ENCODE peak calls at places on chromosome 12, in six cellular contexts. One of them, this sample, is unnamed. For H3K4me1, the result is how much of the 10 kb centered on the place peaks cover.

GRCh38 chr12:46562625-46563228 is 190.2 kb upstream of the SLC38A2 start:
- DNase-seq in left ventricle myocardium inferior: no peak
- DNase-seq in left lung: no peak
- DNase-seq in fibroblast of lung: peak
- DNase-seq in neural progenitor cell: no peak
- DNase-seq in lung: no peak
- DNase-seq in this sample: no peak

GRCh38 chr12:64098709-64099354 is 123.3 kb downstream of the KICS2 start:
- DNase-seq in left ventricle myocardium inferior: no peak
- DNase-seq in left lung: no peak
- DNase-seq in fibroblast of lung: peak
- DNase-seq in neural progenitor cell: no peak
- DNase-seq in lung: no peak
- DNase-seq in this sample: no peak

GRCh38 chr12:91422107-91422506 is 239.5 kb upstream of the DCN start:
- DNase-seq in left ventricle myocardium inferior: no peak
- DNase-seq in left lung: no peak
- DNase-seq in fibroblast of lung: no peak
- DNase-seq in neural progenitor cell: no peak
- DNase-seq in lung: no peak
- DNase-seq in this sample: no peak

GRCh38 chr12:124490584-124491305 is 76.7 kb downstream of the NCOR2 start:
- DNase-seq in left ventricle myocardium inferior: peak
- DNase-seq in left lung: peak
- DNase-seq in fibroblast of lung: no peak
- DNase-seq in neural progenitor cell: no peak
- DNase-seq in lung: peak
- DNase-seq in this sample: peak

GRCh38 chr12:1531160-1531653 is 63.2 kb downstream of the FBXL14 start:
- DNase-seq in left ventricle myocardium inferior: no peak
- DNase-seq in left lung: no peak
- DNase-seq in fibroblast of lung: no peak
- DNase-seq in neural progenitor cell: no peak
- DNase-seq in lung: no peak
- DNase-seq in this sample: peak

GRCh38 chr12:53225635-53226424 is 6.2 kb downstream of the RARG start:
- DNase-seq in left ventricle myocardium inferior: no peak
- DNase-seq in left lung: no peak
- DNase-seq in fibroblast of lung: no peak
- DNase-seq in neural progenitor cell: peak
- DNase-seq in lung: no peak
- DNase-seq in this sample: no peak

GRCh38 chr12:12019881-12020280 is 50.9 kb upstream of the BCL2L14 start:
- DNase-seq in left ventricle myocardium inferior: no peak
- DNase-seq in left lung: no peak
- DNase-seq in fibroblast of lung: no peak
- DNase-seq in neural progenitor cell: no peak
- DNase-seq in lung: no peak
- DNase-seq in this sample: no peak

GRCh38 chr12:9798008-9798619 is 29.2 kb upstream of the KLRF1 start:
- DNase-seq in left ventricle myocardium inferior: no peak
- DNase-seq in left lung: no peak
- DNase-seq in fibroblast of lung: peak
- DNase-seq in neural progenitor cell: peak
- DNase-seq in lung: peak
- DNase-seq in this sample: no peak

GRCh38 chr12:724194-724855 is 28.1 kb upstream of the WNK1 start:
- DNase-seq in left ventricle myocardium inferior: no peak
- DNase-seq in left lung: no peak
- DNase-seq in fibroblast of lung: no peak
- DNase-seq in neural progenitor cell: no peak
- DNase-seq in lung: peak
- DNase-seq in this sample: no peak

GRCh38 chr12:112939761-112940357 is 1.6 kb downstream of the OAS3 start:
- DNase-seq in left ventricle myocardium inferior: no peak
- DNase-seq in left lung: no peak
- DNase-seq in fibroblast of lung: no peak
- DNase-seq in neural progenitor cell: no peak
- DNase-seq in lung: no peak
- DNase-seq in this sample: no peak

GRCh38 chr12:104494137-104494815 is 37.5 kb downstream of the CHST11 start:
- DNase-seq in left ventricle myocardium inferior: no peak
- DNase-seq in left lung: no peak
- DNase-seq in fibroblast of lung: peak
- DNase-seq in neural progenitor cell: no peak
- DNase-seq in lung: no peak
- DNase-seq in this sample: peak

GRCh38 chr12:116459921-116460666 is 99.1 kb upstream of the MAP1LC3B2 start:
- DNase-seq in left ventricle myocardium inferior: no peak
- DNase-seq in left lung: no peak
- DNase-seq in fibroblast of lung: no peak
- DNase-seq in neural progenitor cell: no peak
- DNase-seq in lung: no peak
- DNase-seq in this sample: no peak

GRCh38 chr12:4307593-4308333 is 13.2 kb upstream of the TIGAR start:
- DNase-seq in left ventricle myocardium inferior: peak
- DNase-seq in left lung: no peak
- DNase-seq in fibroblast of lung: peak
- DNase-seq in neural progenitor cell: peak
- DNase-seq in lung: peak
- DNase-seq in this sample: peak

GRCh38 chr12:125284945-125285344 is 219.7 kb downstream of the AACS start:
- DNase-seq in left ventricle myocardium inferior: no peak
- DNase-seq in left lung: no peak
- DNase-seq in fibroblast of lung: no peak
- DNase-seq in neural progenitor cell: no peak
- DNase-seq in lung: no peak
- DNase-seq in this sample: no peak

GRCh38 chr12:4444031-4444430 is 1.6 kb downstream of the FGF6 start:
- DNase-seq in left ventricle myocardium inferior: no peak
- DNase-seq in left lung: no peak
- DNase-seq in fibroblast of lung: no peak
- DNase-seq in neural progenitor cell: no peak
- DNase-seq in lung: peak
- DNase-seq in this sample: no peak

GRCh38 chr12:12818693-12819092 is 5.5 kb downstream of the DDX47 start:
- DNase-seq in left ventricle myocardium inferior: no peak
- DNase-seq in left lung: no peak
- DNase-seq in fibroblast of lung: peak
- DNase-seq in neural progenitor cell: no peak
- DNase-seq in lung: no peak
- DNase-seq in this sample: no peak

GRCh38 chr12:574475-575128 is 88.6 kb downstream of the NINJ2 start:
- DNase-seq in left ventricle myocardium inferior: no peak
- DNase-seq in left lung: no peak
- DNase-seq in fibroblast of lung: peak
- DNase-seq in neural progenitor cell: no peak
- DNase-seq in lung: no peak
- DNase-seq in this sample: no peak

GRCh38 chr12:5434647-5434968 is 2.7 kb downstream of the NTF3 start:
- DNase-seq in left ventricle myocardium inferior: no peak
- DNase-seq in left lung: no peak
- DNase-seq in fibroblast of lung: no peak
- DNase-seq in neural progenitor cell: no peak
- DNase-seq in lung: no peak
- DNase-seq in this sample: no peak

GRCh38 chr12:103268831-103269514 is 226.8 kb downstream of the C12orf42 start:
- DNase-seq in left ventricle myocardium inferior: no peak
- DNase-seq in left lung: no peak
- DNase-seq in fibroblast of lung: peak
- DNase-seq in neural progenitor cell: no peak
- DNase-seq in lung: no peak
- DNase-seq in this sample: no peak

GRCh38 chr12:119931402-119931801 is 54.3 kb upstream of the CIT start:
- DNase-seq in left ventricle myocardium inferior: no peak
- DNase-seq in left lung: no peak
- DNase-seq in fibroblast of lung: no peak
- DNase-seq in neural progenitor cell: no peak
- DNase-seq in lung: no peak
- DNase-seq in this sample: no peak

GRCh38 chr12:14410841-14411569 is 45.5 kb downstream of the ATF7IP start:
- DNase-seq in left ventricle myocardium inferior: no peak
- DNase-seq in left lung: no peak
- DNase-seq in fibroblast of lung: peak
- DNase-seq in neural progenitor cell: no peak
- DNase-seq in lung: no peak
- DNase-seq in this sample: no peak

GRCh38 chr12:83158613-83159207 is 472.0 kb downstream of the TMTC2 start:
- DNase-seq in left ventricle myocardium inferior: no peak
- DNase-seq in left lung: no peak
- DNase-seq in fibroblast of lung: no peak
- DNase-seq in neural progenitor cell: no peak
- DNase-seq in lung: no peak
- DNase-seq in this sample: no peak

GRCh38 chr12:25323774-25324086 is 73.0 kb upstream of the KRAS start:
- DNase-seq in left ventricle myocardium inferior: no peak
- DNase-seq in left lung: no peak
- DNase-seq in fibroblast of lung: no peak
- DNase-seq in neural progenitor cell: no peak
- DNase-seq in lung: no peak
- DNase-seq in this sample: no peak

DNA sequence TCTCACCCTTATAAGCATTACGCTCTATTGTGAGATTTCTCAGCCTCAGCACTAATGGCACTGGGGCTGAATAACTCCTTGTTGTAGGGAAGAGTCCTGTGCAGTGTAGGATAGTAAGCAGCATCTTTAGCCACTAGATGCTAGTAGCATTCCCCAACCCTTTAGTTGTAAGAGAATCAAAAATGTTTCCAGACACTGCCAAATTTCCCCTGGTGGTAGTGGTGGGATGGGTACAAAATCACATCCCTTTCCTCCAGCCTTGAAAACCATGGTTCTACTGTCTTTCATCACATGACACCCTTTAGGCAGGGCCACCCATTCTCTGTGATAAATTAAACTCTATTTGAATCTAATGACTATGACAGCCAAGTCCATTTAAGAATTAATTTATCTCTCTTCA is 199.3 kb downstream of the ANO4 start:
- DNase-seq in left ventricle myocardium inferior: no peak
- DNase-seq in left lung: no peak
- DNase-seq in fibroblast of lung: no peak
- DNase-seq in neural progenitor cell: peak
- DNase-seq in lung: no peak
- DNase-seq in this sample: no peak
- H3K4me3 ChIP-seq in left ventricle myocardium inferior: no peak
- H3K4me3 ChIP-seq in left lung: no peak
- H3K4me3 ChIP-seq in fibroblast of lung: no peak
- H3K4me3 ChIP-seq in neural progenitor cell: no peak
- H3K4me3 ChIP-seq in lung: no peak
- H3K4me3 ChIP-seq in this sample: no peak

DNA sequence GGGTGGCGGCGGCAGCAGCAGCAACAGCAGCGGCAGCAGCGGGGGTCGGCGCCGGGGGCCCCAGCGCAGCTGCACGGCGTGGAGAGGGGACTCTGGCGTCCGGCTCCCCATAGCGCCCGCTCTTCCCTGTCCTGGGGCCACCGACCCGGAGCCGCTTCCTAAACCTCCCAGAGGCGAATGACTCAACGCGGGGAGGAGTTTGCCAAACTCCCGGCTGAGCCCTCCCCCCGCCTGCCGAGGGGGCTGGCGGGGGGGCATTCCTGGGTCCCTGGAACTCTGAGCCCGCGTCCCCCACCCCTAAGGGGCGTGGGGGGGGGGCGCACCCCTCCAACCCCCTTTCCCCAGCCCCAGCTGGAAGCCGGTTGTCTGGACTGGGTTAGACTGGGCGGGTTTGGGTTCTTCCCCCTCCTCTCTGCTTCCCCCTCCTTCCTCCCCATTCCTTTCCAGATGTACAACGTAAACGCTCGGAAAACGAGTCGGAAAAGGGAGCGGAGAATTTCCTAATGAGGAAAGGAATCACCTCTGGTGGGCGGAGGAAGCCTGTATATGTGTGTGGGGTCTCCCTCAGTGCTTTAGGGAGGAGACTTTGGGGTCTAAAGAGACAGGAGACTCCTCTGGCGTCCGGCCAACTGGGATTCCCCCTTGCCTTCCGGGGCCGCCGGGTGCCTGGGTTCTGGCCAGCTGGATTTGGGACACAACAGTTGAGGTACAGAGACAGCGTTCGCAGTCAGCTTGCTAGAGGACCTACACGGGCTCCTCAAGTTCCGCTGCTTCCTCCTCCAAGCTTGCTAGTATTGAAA is at the start of gene ITGA5:
- DNase-seq in left ventricle myocardium inferior: peak
- DNase-seq in left lung: peak
- DNase-seq in fibroblast of lung: peak
- DNase-seq in neural progenitor cell: peak
- DNase-seq in lung: peak
- DNase-seq in this sample: peak
- H3K4me1 ChIP-seq in left ventricle myocardium inferior: half or more
- H3K4me1 ChIP-seq in left lung: half or more
- H3K4me1 ChIP-seq in fibroblast of lung: under half
- H3K4me1 ChIP-seq in neural progenitor cell: under half
- H3K4me1 ChIP-seq in lung: under half
- H3K4me1 ChIP-seq in this sample: under half

DNA sequence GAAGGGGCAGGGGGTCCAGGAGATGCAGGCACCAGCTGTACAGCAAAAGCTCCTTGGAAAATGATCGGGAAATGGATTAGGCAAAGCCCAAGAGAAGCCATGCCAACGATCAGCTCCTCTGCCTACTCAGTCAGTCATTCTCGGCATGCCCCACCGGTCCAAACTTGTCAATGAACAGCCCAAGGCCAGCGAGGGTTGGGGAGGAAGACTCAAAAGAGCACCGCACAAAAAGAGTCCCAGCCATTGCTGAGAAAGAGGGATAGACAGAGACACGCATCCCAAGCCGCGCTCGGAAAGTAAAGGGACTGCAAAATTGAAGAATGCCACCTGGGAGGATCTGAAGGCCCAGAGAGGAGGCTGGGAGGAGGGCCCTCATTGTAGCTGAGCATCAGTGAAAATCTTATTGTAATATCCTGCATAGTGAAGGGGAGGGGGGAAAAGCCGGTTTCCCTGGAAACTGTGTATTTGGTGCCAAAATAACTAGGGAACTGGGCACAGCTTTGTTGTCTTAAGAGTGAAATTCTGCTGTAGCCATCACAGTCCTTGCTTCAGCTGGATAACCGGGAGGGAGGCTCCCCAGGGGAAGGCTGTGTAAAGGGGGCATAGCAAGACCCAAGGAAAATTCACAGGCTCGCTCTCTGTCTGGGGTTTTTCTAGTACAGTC is 4.7 kb downstream of the KDM2B start:
- DNase-seq in left ventricle myocardium inferior: no peak
- DNase-seq in left lung: no peak
- DNase-seq in fibroblast of lung: no peak
- DNase-seq in neural progenitor cell: peak
- DNase-seq in lung: no peak
- DNase-seq in this sample: no peak
- H3K4me3 ChIP-seq in left ventricle myocardium inferior: no peak
- H3K4me3 ChIP-seq in left lung: no peak
- H3K4me3 ChIP-seq in fibroblast of lung: no peak
- H3K4me3 ChIP-seq in neural progenitor cell: peak
- H3K4me3 ChIP-seq in lung: no peak
- H3K4me3 ChIP-seq in this sample: no peak

DNA sequence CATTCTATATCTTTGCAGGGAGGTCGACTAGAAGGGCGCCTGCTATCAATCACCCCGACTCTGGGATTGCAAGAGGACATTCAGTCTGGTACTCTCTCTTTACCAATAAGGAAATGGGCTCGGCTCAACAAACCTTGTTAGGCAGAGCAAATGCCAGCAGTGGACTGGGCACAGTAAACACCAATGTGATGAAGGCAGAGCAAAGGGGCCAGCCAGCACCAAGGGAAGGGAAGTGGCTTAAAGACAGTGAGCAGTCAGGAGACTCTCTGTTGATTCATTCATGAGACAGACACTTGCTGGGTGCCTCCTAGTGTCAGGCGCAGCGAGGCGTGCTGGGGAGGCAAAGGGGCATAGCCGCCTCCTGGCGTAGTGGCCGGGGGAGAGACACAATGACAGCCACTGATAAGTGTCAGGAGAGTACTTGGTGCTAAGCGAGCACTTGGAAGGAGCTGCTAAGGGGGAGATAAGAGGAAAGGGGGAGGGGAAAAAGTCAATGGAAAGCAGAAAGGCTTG is 34.1 kb downstream of the TMCC3 start:
- DNase-seq in left ventricle myocardium inferior: no peak
- DNase-seq in left lung: peak
- DNase-seq in fibroblast of lung: peak
- DNase-seq in neural progenitor cell: peak
- DNase-seq in lung: no peak
- DNase-seq in this sample: no peak
- H3K4me1 ChIP-seq in left ventricle myocardium inferior: under half
- H3K4me1 ChIP-seq in left lung: under half
- H3K4me1 ChIP-seq in fibroblast of lung: under half
- H3K4me1 ChIP-seq in neural progenitor cell: under half
- H3K4me1 ChIP-seq in lung: under half
- H3K4me1 ChIP-seq in this sample: under half